ENCODE peak calls at places on chromosomes 6 and 20, in nine cellular contexts. R is dorsolateral prefrontal cortex, D is left ventricle myocardium inferior, T is fibroblast of lung, Q is retinal pigment epithelial cell, X is psoas muscle, S is choroid plexus epithelial cell, F is right lobe of liver, H is foreskin fibroblast. K is an unnamed sample.

GRCh38 chr6:41063884-41064285 is 8.3 kb downstream of the OARD1 start:
- DNase-seq in R (no peak), D (no peak), T (no peak), Q (no peak), X (no peak), S (no peak), F (no peak), H (no peak), K (no peak)

GRCh38 chr20:60446273-60447111 is 488.3 kb downstream of the CDH26 start:
- DNase-seq in R (no peak), D (no peak), T (no peak), Q (no peak), X (no peak), S (no peak), F (no peak), H (no peak), K (no peak)

GRCh38 chr20:10876558-10876957 is 202.8 kb upstream of the JAG1 start:
- DNase-seq in R (no peak), D (no peak), T (peak), Q (peak), X (no peak), S (peak), F (no peak), H (no peak), K (no peak)

GRCh38 chr20:58523072-58523681 is 8.0 kb upstream of the APCDD1L start:
- DNase-seq in R (no peak), D (no peak), T (peak), Q (peak), X (no peak), S (no peak), F (no peak), H (no peak), K (no peak)

GRCh38 chr20:2656471-2657117 is 4.2 kb downstream of the NOP56 start:
- DNase-seq in R (no peak), D (no peak), T (no peak), Q (no peak), X (no peak), S (no peak), F (no peak), H (no peak), K (no peak)

GRCh38 chr6:107032051-107032450 is 4.1 kb downstream of the MTRES1 start:
- DNase-seq in R (no peak), D (no peak), T (no peak), Q (no peak), X (no peak), S (no peak), F (no peak), H (peak), K (no peak)

GRCh38 chr20:58709013-58709702 is 16.6 kb downstream of the NPEPL1 start:
- DNase-seq in R (peak), D (peak), T (no peak), Q (no peak), X (no peak), S (no peak), F (peak), H (no peak), K (no peak)

GRCh38 chr20:15863735-15864134 is 709.5 kb downstream of the KIF16B start:
- DNase-seq in R (no peak), D (no peak), T (no peak), Q (no peak), X (no peak), S (no peak), F (no peak), H (no peak), K (no peak)

GRCh38 chr20:4989570-4989969 is 11.7 kb downstream of the SLC23A2 start:
- DNase-seq in R (no peak), D (no peak), T (no peak), Q (no peak), X (no peak), S (no peak), F (no peak), H (no peak), K (no peak)

GRCh38 chr6:64507661-64508060 is 872.1 kb downstream of the PHF3 start:
- DNase-seq in R (no peak), D (no peak), T (no peak), Q (no peak), X (no peak), S (no peak), F (no peak), H (no peak), K (no peak)

GRCh38 chr6:150241751-150242150 is 98.9 kb downstream of the PPP1R14C start:
- DNase-seq in R (no peak), D (no peak), T (no peak), Q (no peak), X (no peak), S (no peak), F (no peak), H (no peak), K (no peak)

GRCh38 chr6:165389534-165389933 is 80.1 kb upstream of the C6orf118 start:
- DNase-seq in R (no peak), D (no peak), T (no peak), Q (no peak), X (no peak), S (no peak), F (no peak), H (no peak), K (no peak)

GRCh38 chr20:46683939-46684750 is 5.1 kb downstream of the TP53RK start:
- DNase-seq in R (no peak), D (peak), T (peak), Q (no peak), X (peak), S (peak), F (no peak), H (peak), K (peak)

GRCh38 chr20:6632187-6632586 is 135.3 kb upstream of the BMP2 start:
- DNase-seq in R (no peak), D (peak), T (peak), Q (no peak), X (no peak), S (peak), F (no peak), H (no peak), K (no peak)

GRCh38 chr20:57656821-57657536 is 36.8 kb upstream of the ZBP1 start:
- DNase-seq in R (no peak), D (peak), T (no peak), Q (no peak), X (peak), S (no peak), F (no peak), H (no peak), K (no peak)

GRCh38 chr20:57332105-57333089 is 2.8 kb downstream of the SPO11 start:
- DNase-seq in R (no peak), D (no peak), T (no peak), Q (no peak), X (no peak), S (no peak), F (no peak), H (no peak), K (no peak)

GRCh38 chr6:142944126-142945066 is 580 bp downstream of the HIVEP2 start:
- DNase-seq in R (peak), D (peak), T (peak), Q (peak), X (peak), S (peak), F (peak), H (peak), K (peak)

GRCh38 chr20:19498756-19499155 is 259.3 kb upstream of the RIN2 start:
- DNase-seq in R (no peak), D (no peak), T (no peak), Q (no peak), X (no peak), S (no peak), F (no peak), H (no peak), K (no peak)

GRCh38 chr6:130681028-130681427 is 146.2 kb upstream of the SMLR1 start:
- DNase-seq in R (no peak), D (no peak), T (peak), Q (peak), X (no peak), S (peak), F (no peak), H (peak), K (peak)

GRCh38 chr6:121055572-121056163 is 278.6 kb downstream of the TBC1D32 start:
- DNase-seq in R (no peak), D (no peak), T (peak), Q (no peak), X (no peak), S (peak), F (no peak), H (peak), K (peak)

GRCh38 chr20:3768342-3769130 is 983 bp upstream of the ADISSP start:
- DNase-seq in R (no peak), D (peak), T (peak), Q (peak), X (peak), S (peak), F (peak), H (peak), K (peak)

GRCh38 chr6:105604593-105604905 is 201.7 kb upstream of the PREP start:
- DNase-seq in R (no peak), D (no peak), T (no peak), Q (no peak), X (no peak), S (no peak), F (no peak), H (no peak), K (no peak)

GRCh38 chr6:106360410-106360988 is at the start of gene CRYBG1:
- DNase-seq in R (peak), D (peak), T (peak), Q (no peak), X (peak), S (peak), F (peak), H (no peak), K (no peak)

GRCh38 chr6:72890671-72891070 is 268.8 kb downstream of the KCNQ5 start:
- DNase-seq in R (no peak), D (no peak), T (peak), Q (no peak), X (no peak), S (no peak), F (no peak), H (peak), K (no peak)

GRCh38 chr6:151160869-151161268 is 78.9 kb upstream of the AKAP12 start:
- DNase-seq in R (no peak), D (no peak), T (peak), Q (peak), X (no peak), S (peak), F (no peak), H (no peak), K (peak)

GRCh38 chr6:105733556-105734162 is 330.8 kb upstream of the PREP start:
- DNase-seq in R (no peak), D (no peak), T (peak), Q (no peak), X (no peak), S (peak), F (no peak), H (peak), K (no peak)

GRCh38 chr20:22723659-22724058 is 139.3 kb upstream of the FOXA2 start:
- DNase-seq in R (no peak), D (no peak), T (no peak), Q (no peak), X (no peak), S (peak), F (no peak), H (peak), K (no peak)

GRCh38 chr20:7637184-7637583 is 303.1 kb downstream of the HAO1 start:
- DNase-seq in R (no peak), D (no peak), T (no peak), Q (no peak), X (no peak), S (no peak), F (no peak), H (no peak), K (no peak)

GRCh38 chr6:149563203-149563927 is 2.8 kb upstream of the GINM1 start:
- DNase-seq in R (no peak), D (no peak), T (peak), Q (no peak), X (no peak), S (peak), F (no peak), H (peak), K (peak)

GRCh38 chr6:87907521-87907920 is 140.1 kb upstream of the SPACA1 start:
- DNase-seq in R (no peak), D (no peak), T (peak), Q (no peak), X (no peak), S (peak), F (no peak), H (no peak), K (no peak)

GRCh38 chr6:111550195-111550594 is 55.5 kb downstream of the TRAF3IP2 start:
- DNase-seq in R (no peak), D (no peak), T (no peak), Q (no peak), X (no peak), S (no peak), F (no peak), H (no peak), K (no peak)

GRCh38 chr6:26155066-26155925 is 68.1 kb downstream of the HFE start:
- DNase-seq in R (no peak), D (peak), T (peak), Q (no peak), X (peak), S (no peak), F (no peak), H (no peak), K (no peak)

GRCh38 chr6:6772751-6773150 is 184.2 kb downstream of the LY86 start:
- DNase-seq in R (no peak), D (no peak), T (no peak), Q (no peak), X (no peak), S (no peak), F (no peak), H (no peak), K (no peak)

GRCh38 chr6:137859025-137859424 is 8.0 kb upstream of the TNFAIP3 start:
- DNase-seq in R (no peak), D (no peak), T (no peak), Q (no peak), X (no peak), S (no peak), F (no peak), H (no peak), K (no peak)
- TF ChIP-seq CTCF in R (no peak), D (no peak), T (no peak), Q (no peak), X (no peak), S (no peak), F (no peak), H (no peak), K (no peak)

GRCh38 chr6:132130530-132131298 is 179.5 kb upstream of the CCN2 start:
- DNase-seq in R (no peak), D (peak), T (peak), Q (no peak), X (peak), S (peak), F (no peak), H (peak), K (no peak)
- H3K4me3 ChIP-seq in R (no peak), D (peak), T (no peak), Q (no peak), X (no peak), S (no peak), F (no peak), H (no peak), K (no peak)

DNA sequence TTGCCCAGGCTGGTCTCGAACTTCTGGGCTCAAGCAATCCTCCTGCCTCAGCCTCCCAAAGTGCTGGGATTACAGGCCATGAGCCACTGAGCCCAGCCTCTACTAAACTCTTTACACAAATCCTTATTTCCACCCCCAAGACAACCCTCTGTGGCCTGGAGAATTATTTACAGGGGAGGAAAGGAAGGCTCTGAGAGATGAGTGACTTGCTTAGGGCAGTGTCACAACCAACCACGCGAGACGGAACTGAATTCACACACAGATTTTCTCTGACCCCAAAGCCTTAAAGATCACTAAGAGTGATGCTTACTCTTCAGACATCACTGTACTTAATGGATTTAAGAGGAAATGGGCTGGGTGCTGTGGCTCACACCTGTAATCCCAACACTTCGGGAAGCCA is 86.2 kb downstream of the RIPOR3 start:
- DNase-seq in R (no peak), D (no peak), T (no peak), Q (no peak), X (no peak), S (no peak), F (no peak), H (no peak), K (no peak)
- TF ChIP-seq CTCF in R (no peak), D (no peak), T (no peak), Q (no peak), X (no peak), S (no peak), F (no peak), H (no peak), K (no peak)

GRCh38 chr6:166462461-166463135 is 79.9 kb upstream of the MPC1 start:
- DNase-seq in R (no peak), D (no peak), T (no peak), Q (no peak), X (no peak), S (no peak), F (no peak), H (no peak), K (no peak)
- H3K4me3 ChIP-seq in R (no peak), D (no peak), T (no peak), Q (no peak), X (no peak), S (no peak), F (no peak), H (no peak), K (no peak)

DNA sequence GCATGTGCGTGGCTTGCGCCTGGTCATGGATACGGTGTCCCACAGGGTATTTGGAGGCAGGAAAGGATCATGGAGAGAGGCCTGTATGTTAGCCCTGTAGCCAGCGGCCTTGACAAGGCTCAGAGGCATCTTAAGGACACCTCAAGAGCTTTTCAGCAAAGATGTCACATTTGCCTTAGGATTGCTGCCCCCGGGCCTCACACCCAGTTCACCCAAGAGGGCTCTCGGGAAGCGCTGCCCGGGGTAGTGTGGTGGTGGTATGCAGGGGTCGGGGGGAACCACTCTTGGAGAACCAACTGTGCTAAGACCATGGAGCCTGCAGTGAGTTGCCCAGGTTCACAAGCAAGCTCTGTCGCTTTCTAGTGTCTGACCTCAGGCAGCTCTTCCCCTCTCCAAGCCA is 36.9 kb upstream of the VSTM2L start:
- DNase-seq in R (no peak), D (no peak), T (no peak), Q (no peak), X (no peak), S (no peak), F (no peak), H (no peak), K (no peak)
- TF ChIP-seq CTCF in R (no peak), D (no peak), T (no peak), Q (no peak), X (no peak), S (no peak), F (no peak), H (no peak), K (no peak)

GRCh38 chr20:41649489-41649888 is 31.3 kb upstream of the CHD6 start:
- DNase-seq in R (no peak), D (no peak), T (no peak), Q (no peak), X (no peak), S (no peak), F (no peak), H (no peak), K (no peak)
- H3K4me3 ChIP-seq in R (no peak), D (no peak), T (no peak), Q (no peak), X (no peak), S (no peak), F (no peak), H (no peak), K (no peak)

DNA sequence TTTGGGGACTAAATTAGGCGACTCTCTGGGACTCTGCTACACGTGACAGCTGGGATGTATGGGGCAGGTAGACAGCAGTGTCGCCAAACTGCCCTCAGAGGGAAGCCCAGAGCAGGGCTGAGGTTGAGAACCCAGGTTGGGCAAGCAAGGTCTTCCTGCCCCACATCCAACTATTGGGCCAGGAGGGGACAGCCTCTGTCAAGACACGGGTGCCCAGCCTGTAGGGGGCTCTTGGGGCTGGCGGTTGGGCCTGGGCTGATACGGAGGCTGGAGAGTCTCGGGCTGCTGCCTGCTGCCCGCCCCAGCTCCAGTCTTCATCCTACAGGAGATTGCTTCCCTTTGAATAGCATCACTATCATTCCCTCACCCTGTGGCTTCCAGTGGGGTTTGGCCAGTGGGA is 33.3 kb downstream of the CPNE5 start:
- DNase-seq in R (no peak), D (no peak), T (no peak), Q (no peak), X (no peak), S (no peak), F (no peak), H (no peak), K (no peak)
- TF ChIP-seq CTCF in R (no peak), D (no peak), T (no peak), Q (peak), X (no peak), S (no peak), F (no peak), H (no peak), K (no peak)

GRCh38 chr20:62405981-62406513 is 1.0 kb downstream of the CABLES2 start:
- DNase-seq in R (no peak), D (no peak), T (no peak), Q (no peak), X (no peak), S (no peak), F (no peak), H (no peak), K (no peak)
- H3K4me3 ChIP-seq in R (peak), D (peak), T (peak), Q (peak), X (peak), S (peak), F (no peak), H (peak), K (peak)

GRCh38 chr6:70520575-70520974 is 46.2 kb upstream of the SDHAF4 start:
- DNase-seq in R (no peak), D (no peak), T (peak), Q (no peak), X (no peak), S (peak), F (no peak), H (peak), K (no peak)
- TF ChIP-seq CTCF in R (peak), D (peak), T (peak), Q (peak), X (peak), S (peak), F (peak), H (peak), K (peak)